ENCODE peak calls at places on chromosomes 1 and 21, in eight cellular contexts. M is upper lobe of left lung, X is HL-60, H is stomach, J is suprapubic skin, D is prostate gland, R is GM23338, N is transverse colon. W is an unnamed sample.

GRCh38 chr1:26097696-26098095 is 13.9 kb upstream of the PDIK1L start:
- DNase-seq in J (no peak), R (no peak), D (no peak), H (no peak), X (no peak), N (no peak), M (no peak), W (no peak)

GRCh38 chr1:181112071-181112929 is 23.8 kb downstream of the IER5 start:
- DNase-seq in X (peak), D (peak), J (peak), H (peak), N (peak), R (no peak), M (peak), W (no peak)

GRCh38 chr1:64701071-64701470 is 43.8 kb upstream of the RAVER2 start:
- DNase-seq in R (peak), J (no peak), N (no peak), H (no peak), X (no peak), D (no peak), M (no peak), W (no peak)

GRCh38 chr1:31153423-31153822 is 86.3 kb downstream of the NKAIN1 start:
- DNase-seq in R (no peak), X (no peak), H (no peak), N (no peak), D (no peak), J (no peak), M (no peak), W (no peak)

GRCh38 chr1:199815947-199816346 is 211.6 kb upstream of the NR5A2 start:
- DNase-seq in X (no peak), J (no peak), H (no peak), N (no peak), M (no peak), R (no peak), D (no peak), W (no peak)

GRCh38 chr1:43015269-43015668 is 56.6 kb upstream of the SLC2A1 start:
- DNase-seq in R (no peak), H (no peak), M (no peak), X (no peak), D (no peak), N (no peak), J (no peak), W (no peak)

GRCh38 chr1:85952460-85952859 is 204.1 kb downstream of the COL24A1 start:
- DNase-seq in D (no peak), N (no peak), M (no peak), X (no peak), R (no peak), H (no peak), J (no peak), W (no peak)

GRCh38 chr1:38140025-38140487 is 93.5 kb upstream of the POU3F1 start:
- DNase-seq in N (no peak), J (no peak), M (no peak), R (peak), H (no peak), X (no peak), D (no peak), W (no peak)

GRCh38 chr1:147630447-147630846 is 39.9 kb downstream of the ACP6 start:
- DNase-seq in D (no peak), J (no peak), X (no peak), M (no peak), R (no peak), N (no peak), H (no peak), W (no peak)

GRCh38 chr1:217562229-217562878 is 68.5 kb downstream of the GPATCH2 start:
- DNase-seq in N (no peak), X (no peak), M (no peak), D (no peak), J (no peak), H (no peak), R (no peak), W (no peak)

GRCh38 chr1:10962483-10962882 is 50.0 kb upstream of the TARDBP start:
- DNase-seq in M (peak), D (no peak), X (no peak), H (peak), J (no peak), R (no peak), N (no peak), W (no peak)

GRCh38 chr1:23444104-23444533 is 19.6 kb upstream of the TCEA3 start:
- DNase-seq in N (peak), D (no peak), X (no peak), M (peak), R (no peak), J (peak), H (peak), W (no peak)

GRCh38 chr1:59701376-59701775 is 113.4 kb upstream of the HOOK1 start:
- DNase-seq in H (no peak), M (no peak), J (no peak), D (no peak), N (no peak), R (no peak), X (no peak), W (no peak)

GRCh38 chr1:119481951-119482350 is 25.1 kb upstream of the HSD3B1 start:
- DNase-seq in J (no peak), D (no peak), H (no peak), N (no peak), M (no peak), X (no peak), R (no peak), W (no peak)

GRCh38 chr1:207987164-207987563 is 76.2 kb upstream of the CD34 start:
- DNase-seq in H (no peak), M (no peak), X (no peak), J (no peak), R (no peak), N (no peak), D (no peak), W (no peak)

GRCh38 chr1:65991694-65992093 is 199.0 kb downstream of the PDE4B start:
- DNase-seq in J (no peak), H (no peak), R (no peak), M (no peak), X (no peak), D (no peak), N (no peak), W (no peak)

GRCh38 chr21:39097335-39097861 is 85.9 kb downstream of the PSMG1 start:
- DNase-seq in J (no peak), X (no peak), H (no peak), N (no peak), R (no peak), D (no peak), M (peak), W (no peak)

GRCh38 chr1:209612646-209613350 is 29.3 kb downstream of the CAMK1G start:
- DNase-seq in X (no peak), D (no peak), J (no peak), R (no peak), H (no peak), M (no peak), N (no peak), W (no peak)

GRCh38 chr1:117599286-117599685 is 6.6 kb upstream of the TENT5C start:
- DNase-seq in J (no peak), D (no peak), X (no peak), M (no peak), R (no peak), N (no peak), H (peak), W (no peak)

GRCh38 chr1:214002472-214002871 is 14.7 kb downstream of the PROX1 start:
- DNase-seq in N (no peak), H (no peak), R (no peak), J (no peak), M (no peak), X (no peak), D (no peak), W (no peak)

GRCh38 chr21:16821588-16821987 is 691.3 kb upstream of the CXADR start:
- DNase-seq in D (no peak), R (peak), J (no peak), M (no peak), X (no peak), N (no peak), H (no peak), W (no peak)

GRCh38 chr1:202692959-202693555 is 17.2 kb downstream of the SYT2 start:
- DNase-seq in N (peak), R (peak), H (peak), D (peak), J (no peak), X (peak), M (peak), W (peak)

GRCh38 chr1:245965398-245965797 is 541.7 kb downstream of the SMYD3 start:
- DNase-seq in M (no peak), J (no peak), N (no peak), D (no peak), R (no peak), X (no peak), H (no peak), W (no peak)

GRCh38 chr1:7888248-7889010 is 35.6 kb upstream of the UTS2 start:
- DNase-seq in H (no peak), R (no peak), J (no peak), D (no peak), M (no peak), X (no peak), N (no peak), W (no peak)

GRCh38 chr1:193614817-193615216 is 428.4 kb upstream of the B3GALT2 start:
- DNase-seq in N (no peak), M (no peak), X (peak), D (no peak), R (no peak), J (no peak), H (no peak), W (no peak)

GRCh38 chr1:228315484-228315944 is 91.1 kb downstream of the TRIM11 start:
- DNase-seq in M (no peak), J (no peak), N (no peak), X (no peak), D (no peak), R (no peak), H (peak), W (no peak)

GRCh38 chr1:221824025-221824424 is 82.1 kb upstream of the DUSP10 start:
- DNase-seq in X (no peak), J (no peak), H (no peak), M (no peak), R (no peak), N (no peak), D (no peak), W (no peak)

GRCh38 chr1:203172184-203173115 is 3.2 kb downstream of the MYBPH start:
- DNase-seq in D (peak), R (peak), N (peak), M (peak), X (no peak), J (peak), H (peak), W (peak)

GRCh38 chr1:160707171-160708109 is 4.2 kb downstream of the CD48 start:
- DNase-seq in H (no peak), J (no peak), N (no peak), X (no peak), R (no peak), D (no peak), M (no peak), W (no peak)
- TF ChIP-seq POLR2AphosphoS5 in H (no peak), J (no peak), N (no peak), X (no peak), R (no peak), D (no peak), M (no peak), W (peak)

DNA sequence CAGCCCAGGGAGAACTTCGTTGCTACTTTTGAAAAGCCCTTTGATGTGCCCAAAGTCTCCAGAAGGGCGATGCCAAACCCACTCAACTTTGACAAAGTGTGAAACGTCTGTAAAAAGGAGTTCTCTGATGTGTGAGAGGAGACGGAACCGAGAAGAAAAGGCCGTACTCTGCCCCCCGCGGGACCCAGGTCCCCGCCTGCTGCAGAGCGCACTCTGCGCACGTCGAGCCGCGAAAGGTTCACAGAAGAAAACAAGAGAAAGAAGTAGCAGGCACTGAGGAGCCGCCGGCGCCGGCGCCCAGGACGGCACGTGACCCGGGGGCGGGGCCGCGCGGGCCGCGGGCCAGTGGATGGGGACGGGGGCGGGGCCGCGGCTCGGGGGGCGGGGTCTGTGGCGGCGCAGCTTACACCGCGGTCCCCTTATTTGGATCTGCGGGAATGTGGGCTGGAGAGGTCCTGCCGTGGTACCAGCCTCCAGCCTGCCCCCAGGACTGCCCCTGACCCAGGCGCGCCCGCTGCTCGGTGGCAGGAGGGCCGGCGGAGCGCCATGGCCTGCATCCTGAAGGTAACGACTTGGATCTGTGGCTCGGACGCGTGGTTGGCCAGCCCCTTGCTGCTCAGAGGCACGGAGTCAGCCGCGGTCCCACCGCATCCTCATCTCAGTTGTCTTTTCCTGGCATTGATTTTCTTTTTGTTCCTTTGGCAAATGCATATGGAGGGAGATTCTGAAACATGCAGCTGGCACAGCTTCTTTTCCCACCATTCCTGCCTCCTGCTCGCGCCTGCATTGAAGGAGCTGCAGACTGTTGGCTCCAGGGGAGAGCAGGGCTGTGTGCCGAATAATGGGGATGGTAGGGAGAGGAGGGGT is at the start of gene ST6GALNAC3:
- DNase-seq in R (peak), H (peak), D (peak), X (no peak), N (peak), M (peak), J (peak), W (peak)
- TF ChIP-seq POLR2AphosphoS5 in R (peak), H (peak), D (no peak), X (no peak), N (peak), M (peak), J (no peak), W (no peak)

GRCh38 chr1:941588-942383 is 17.3 kb downstream of the NOC2L start:
- DNase-seq in J (no peak), D (no peak), N (peak), M (no peak), H (peak), R (peak), X (no peak), W (peak)
- TF ChIP-seq POLR2AphosphoS5 in J (no peak), D (no peak), N (peak), M (no peak), H (no peak), R (no peak), X (no peak), W (no peak)

GRCh38 chr1:112011231-112011630 is 21.8 kb upstream of the KCND3 start:
- DNase-seq in M (no peak), N (no peak), H (no peak), R (no peak), J (no peak), X (no peak), D (no peak), W (no peak)
- TF ChIP-seq POLR2AphosphoS5 in M (no peak), N (no peak), H (no peak), R (no peak), J (no peak), X (no peak), D (no peak), W (no peak)

GRCh38 chr21:45514311-45515021 is 27.8 kb downstream of the SLC19A1 start:
- DNase-seq in M (no peak), R (no peak), J (peak), N (no peak), X (no peak), D (no peak), H (no peak), W (no peak)
- TF ChIP-seq POLR2AphosphoS5 in M (no peak), R (no peak), J (no peak), N (no peak), X (no peak), D (no peak), H (no peak), W (no peak)